ENCODE peak calls at places on chromosomes 3 and 15, in nine cellular contexts. I is stomach, D is Peyer's patch, E is brain microvascular endothelial cell, T is breast epithelium, L is mesothelial cell of epicardium, K is left lung, X is choroid plexus epithelial cell, U is fibroblast of mammary gland. B is an unnamed sample.

GRCh38 chr3:143972495-143973351 is 1.1 kb downstream of the DIPK2A start:
- DNase-seq in I (peak; percentile 75), D (peak; percentile 82), E (peak; percentile 85), T (peak; percentile 69), L (peak; percentile 63), K (peak; percentile 89), X (peak; percentile 93), U (peak; percentile 86), B (peak; percentile 66)

GRCh38 chr3:156432563-156432962 is 122.4 kb downstream of the SSR3 start:
- DNase-seq in I (no peak), D (no peak), E (no peak), T (no peak), L (no peak), K (no peak), X (no peak), U (no peak), B (no peak)

GRCh38 chr3:60365360-60365759 is 885.9 kb downstream of the FHIT start:
- DNase-seq in I (no peak), D (no peak), E (no peak), T (no peak), L (no peak), K (no peak), X (peak; percentile 37), U (peak; percentile 38), B (peak; percentile 22)

GRCh38 chr3:16236856-16237393 is 27.8 kb downstream of the DPH3 start:
- DNase-seq in I (no peak), D (no peak), E (no peak), T (no peak), L (no peak), K (no peak), X (peak; percentile 25), U (no peak), B (no peak)

GRCh38 chr3:99920530-99921376 is 103.1 kb downstream of the CMSS1 start:
- DNase-seq in I (peak; percentile 51), D (peak; percentile 52), E (no peak), T (no peak), L (no peak), K (peak; percentile 58), X (no peak), U (peak; percentile 77), B (no peak)

GRCh38 chr3:150083653-150084037 is 113.0 kb upstream of the PFN2 start:
- DNase-seq in I (no peak), D (no peak), E (no peak), T (no peak), L (no peak), K (peak; percentile 49), X (no peak), U (peak; percentile 69), B (no peak)

GRCh38 chr3:52396011-52396906 is 48.6 kb downstream of the SEMA3G start:
- DNase-seq in I (no peak), D (peak; percentile 35), E (no peak), T (no peak), L (no peak), K (no peak), X (no peak), U (no peak), B (no peak)

GRCh38 chr15:67869700-67870099 is 29.9 kb upstream of the RNU6-1 start:
- DNase-seq in I (no peak), D (no peak), E (no peak), T (no peak), L (no peak), K (no peak), X (no peak), U (no peak), B (no peak)

DNA sequence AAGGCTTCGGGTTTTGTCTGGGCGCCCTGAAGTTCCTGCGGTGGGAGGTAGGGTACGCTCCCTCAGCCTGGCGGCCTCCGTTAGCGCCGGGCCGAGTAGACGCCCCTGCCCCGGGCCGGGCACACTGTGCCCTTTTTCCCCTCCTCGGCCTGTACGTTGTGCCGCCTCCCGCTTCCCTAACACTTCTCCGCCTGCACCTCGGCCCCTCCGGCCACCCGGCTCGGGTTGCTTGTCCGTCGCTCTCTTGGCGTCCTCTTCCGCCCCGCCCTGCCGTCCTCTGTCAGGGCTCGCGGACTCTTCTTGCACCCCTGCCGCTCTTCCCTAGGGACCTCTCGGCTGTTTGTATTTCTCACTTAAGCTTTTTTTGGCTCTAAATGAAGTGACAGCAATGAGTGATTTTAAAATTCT is 384 bp downstream of the KNL1 start:
- DNase-seq in I (no peak), D (peak; percentile 82), E (peak; percentile 42), T (no peak), L (no peak), K (peak; percentile 67), X (peak; percentile 32), U (peak; percentile 43), B (peak; percentile 76)
- TF ChIP-seq CTCF in I (peak; percentile 10), D (no peak), E (peak; percentile 48), T (no peak), L (no peak), K (no peak), X (peak; percentile 43), U (no peak), B (no peak)

GRCh38 chr15:90914240-90915080 is 11.4 kb downstream of the MAN2A2 start:
- DNase-seq in I (no peak), D (no peak), E (no peak), T (no peak), L (no peak), K (no peak), X (no peak), U (no peak), B (no peak)

GRCh38 chr15:90917569-90917968 is 14.5 kb downstream of the MAN2A2 start:
- DNase-seq in I (no peak), D (no peak), E (no peak), T (no peak), L (no peak), K (no peak), X (no peak), U (no peak), B (no peak)

GRCh38 chr15:90915216-90915807 is 12.2 kb downstream of the MAN2A2 start:
- DNase-seq in I (no peak), D (no peak), E (no peak), T (no peak), L (no peak), K (no peak), X (no peak), U (no peak), B (no peak)

GRCh38 chr15:90916461-90916860 is 13.4 kb downstream of the MAN2A2 start:
- DNase-seq in I (no peak), D (no peak), E (no peak), T (no peak), L (no peak), K (no peak), X (no peak), U (no peak), B (no peak)

DNA sequence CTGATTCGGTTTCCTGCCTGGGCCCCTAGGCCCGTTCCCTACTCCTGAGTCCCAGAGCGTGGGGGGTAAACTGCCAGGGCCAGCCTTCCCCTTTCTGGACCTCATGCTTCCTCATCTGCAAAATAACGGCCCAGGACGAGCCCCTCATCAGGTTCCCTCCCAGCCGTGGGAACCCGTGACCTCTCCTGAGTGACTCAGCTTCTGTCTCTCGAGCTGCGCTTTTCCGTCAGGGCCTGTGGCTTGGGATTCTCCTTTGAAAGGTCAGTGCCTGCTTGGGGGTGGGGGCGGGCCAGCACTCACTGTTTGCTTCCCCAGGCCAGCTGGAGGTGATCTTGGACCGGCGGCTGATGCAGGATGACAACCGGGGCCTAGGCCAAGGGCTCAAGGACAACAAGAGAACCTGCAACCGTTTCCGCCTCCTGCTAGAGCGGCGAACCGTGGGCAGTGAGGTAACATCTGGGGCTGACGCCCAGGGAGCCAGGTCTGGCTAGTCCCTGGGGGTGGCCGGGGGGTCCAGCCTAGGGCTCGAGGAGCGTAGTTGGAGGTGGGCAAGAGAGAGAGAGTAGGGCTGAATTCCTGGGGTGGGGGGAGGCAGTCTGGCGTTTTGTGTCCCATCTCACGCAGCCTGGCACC is 12.8 kb downstream of the MAN2A2 start:
- DNase-seq in I (peak; percentile 50), D (no peak), E (peak; percentile 76), T (no peak), L (no peak), K (peak; percentile 90), X (peak; percentile 80), U (no peak), B (no peak)
- TF ChIP-seq CTCF in I (no peak), D (no peak), E (no peak), T (no peak), L (no peak), K (no peak), X (no peak), U (no peak), B (no peak)

DNA sequence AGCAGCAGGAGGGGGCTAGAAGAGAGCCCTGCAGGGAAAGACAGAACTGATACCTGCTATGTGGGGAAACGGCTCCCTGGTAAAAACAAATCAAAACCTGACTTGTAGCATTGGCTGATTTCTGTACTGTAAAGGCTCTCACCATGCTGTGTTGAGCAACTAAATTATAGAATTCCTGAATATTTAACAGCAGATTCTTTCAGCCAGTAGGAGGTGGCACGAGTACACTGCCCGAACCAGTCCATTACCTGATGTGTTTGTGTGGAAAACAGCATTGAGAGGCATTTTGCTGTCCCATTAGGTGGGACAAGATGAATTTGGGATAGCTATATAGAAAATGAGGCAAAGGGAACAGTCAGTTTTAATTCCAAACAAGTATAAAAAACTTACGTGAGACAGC is 201.2 kb downstream of the ATP10A start:
- DNase-seq in I (no peak), D (no peak), E (no peak), T (no peak), L (no peak), K (no peak), X (no peak), U (no peak), B (no peak)
- TF ChIP-seq CTCF in I (no peak), D (no peak), E (peak; percentile 7), T (no peak), L (no peak), K (no peak), X (no peak), U (no peak), B (no peak)

GRCh38 chr3:13045904-13046568 is 27.2 kb downstream of the IQSEC1 start:
- DNase-seq in I (no peak), D (no peak), E (no peak), T (no peak), L (no peak), K (peak; percentile 53), X (no peak), U (no peak), B (peak; percentile 87)

GRCh38 chr3:13049400-13049799 is 23.8 kb downstream of the IQSEC1 start:
- DNase-seq in I (no peak), D (no peak), E (no peak), T (no peak), L (no peak), K (no peak), X (no peak), U (no peak), B (no peak)

GRCh38 chr3:13046569-13047279 is 26.5 kb downstream of the IQSEC1 start:
- DNase-seq in I (no peak), D (no peak), E (no peak), T (no peak), L (no peak), K (no peak), X (no peak), U (no peak), B (peak; percentile 60)

GRCh38 chr3:13045245-13045903 is 27.9 kb downstream of the IQSEC1 start:
- DNase-seq in I (no peak), D (no peak), E (no peak), T (no peak), L (no peak), K (no peak), X (no peak), U (no peak), B (no peak)

DNA sequence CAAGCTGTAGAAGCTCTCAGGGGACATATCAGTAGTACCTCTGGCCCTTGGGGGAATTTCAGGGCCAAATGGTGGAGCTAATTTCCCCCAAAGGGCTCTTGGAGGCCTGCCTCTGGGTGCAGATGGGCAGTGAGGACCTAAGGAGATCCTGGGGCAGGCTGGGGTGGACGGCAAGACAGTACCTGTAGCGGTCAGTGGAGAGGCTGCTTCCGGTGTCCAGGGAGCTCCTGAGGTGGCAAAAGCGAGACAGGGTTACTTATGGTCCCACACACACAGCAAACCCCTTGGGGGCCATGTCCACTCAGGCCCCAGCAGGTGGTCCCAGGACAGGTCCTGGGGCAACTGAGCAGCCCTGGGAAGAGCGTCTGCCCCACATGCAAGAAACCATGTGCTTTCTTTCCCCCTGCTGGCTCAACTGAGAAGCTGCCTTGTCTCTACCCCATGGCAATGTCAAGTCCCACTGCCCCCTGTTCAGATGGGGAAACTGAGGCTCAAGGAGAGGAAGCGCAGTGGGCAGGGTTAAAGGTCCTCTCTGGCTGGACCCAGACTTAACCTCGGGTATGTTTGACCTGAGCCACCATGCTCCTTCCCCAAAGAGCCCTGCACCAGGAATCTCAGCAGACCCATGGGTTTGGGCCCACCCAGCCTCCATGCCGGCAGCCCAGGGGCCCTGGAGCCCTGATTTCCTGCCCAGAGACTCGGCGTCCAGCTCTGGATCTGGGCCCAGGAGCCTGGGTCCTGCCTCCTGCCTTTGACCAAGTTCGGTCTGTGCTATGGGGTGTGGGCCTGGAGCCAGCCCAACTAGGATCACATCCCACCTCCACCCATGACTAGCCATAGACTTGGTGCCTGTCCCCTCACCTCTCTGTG is 25.7 kb downstream of the IQSEC1 start:
- DNase-seq in I (no peak), D (no peak), E (no peak), T (no peak), L (no peak), K (no peak), X (peak; percentile 10), U (no peak), B (peak; percentile 60)
- TF ChIP-seq CTCF in I (no peak), D (no peak), E (peak; percentile 44), T (no peak), L (peak; percentile 20), K (no peak), X (peak; percentile 38), U (peak; percentile 6), B (peak; percentile 15)

B was measured in GM13976.